ENCODE peak calls at places on chromosomes 5 and 9, in seven cellular contexts. O is hypothalamus; K is activated T-cell treated with anti-CD3 and anti-CD28 coated beads, Interleukin-2, amount 50 U/mL, for 72 hours; W is AG20443; C is naive thymus-derived CD8-positive, alpha-beta T cell; M is iris pigment epithelial cell; G is HS-5. A is an unnamed sample.

GRCh38 chr9:34310205-34310604 is 18.9 kb downstream of the KIF24 start:
- DNase-seq in O (no peak), K (no peak), W (no peak), C (no peak), M (peak), G (no peak), A (no peak)

GRCh38 chr5:59069438-59070079 is 486.7 kb downstream of the RAB3C start:
- DNase-seq in O (no peak), K (no peak), W (peak), C (no peak), M (peak), G (peak), A (no peak)

GRCh38 chr9:134341929-134342745 is 15.9 kb downstream of the RXRA start:
- DNase-seq in O (no peak), K (no peak), W (no peak), C (no peak), M (no peak), G (no peak), A (no peak)

GRCh38 chr9:93230185-93230584 is 46.2 kb downstream of the WNK2 start:
- DNase-seq in O (no peak), K (no peak), W (no peak), C (no peak), M (no peak), G (no peak), A (no peak)

GRCh38 chr9:119689879-119690278 is 320.6 kb upstream of the BRINP1 start:
- DNase-seq in O (no peak), K (no peak), W (peak), C (no peak), M (no peak), G (no peak), A (no peak)

GRCh38 chr5:134784241-134784920 is 25.8 kb downstream of the DDX46 start:
- DNase-seq in O (no peak), K (no peak), W (peak), C (no peak), M (peak), G (no peak), A (peak)

GRCh38 chr9:933356-933755 is 43.1 kb upstream of the DMRT3 start:
- DNase-seq in O (no peak), K (no peak), W (no peak), C (no peak), M (no peak), G (no peak), A (no peak)

GRCh38 chr5:39264528-39264927 is 45.2 kb upstream of the FYB1 start:
- DNase-seq in O (no peak), K (peak), W (no peak), C (no peak), M (no peak), G (no peak), A (no peak)

GRCh38 chr5:1011226-1011631 is 2.6 kb downstream of the NKD2 start:
- DNase-seq in O (no peak), K (peak), W (no peak), C (peak), M (no peak), G (no peak), A (peak)

GRCh38 chr5:1515921-1516571 is 7.7 kb downstream of the LPCAT1 start:
- DNase-seq in O (no peak), K (no peak), W (no peak), C (no peak), M (peak), G (peak), A (no peak)

GRCh38 chr5:113680534-113680933 is 167.0 kb downstream of the YTHDC2 start:
- DNase-seq in O (no peak), K (no peak), W (no peak), C (no peak), M (no peak), G (no peak), A (no peak)

GRCh38 chr5:76050131-76050530 is 33.1 kb upstream of the SV2C start:
- DNase-seq in O (no peak), K (no peak), W (no peak), C (no peak), M (no peak), G (no peak), A (no peak)

GRCh38 chr5:67315082-67315801 is 118.6 kb upstream of the CD180 start:
- DNase-seq in O (peak), K (no peak), W (peak), C (no peak), M (peak), G (no peak), A (no peak)

GRCh38 chr9:79360387-79361347 is 211.1 kb upstream of the TLE4 start:
- DNase-seq in O (no peak), K (no peak), W (peak), C (no peak), M (peak), G (peak), A (no peak)